ENCODE peak calls at places on chromosomes 1 and 21, in five cellular contexts. Z, I, W, E and L are unnamed samples.

GRCh38 chr1:32696041-32696440 is 6.5 kb downstream of the SYNC start:
- DNase-seq in I (no peak), W (no peak), Z (no peak), E (no peak), L (no peak)

GRCh38 chr1:204123376-204123775 is 28.5 kb downstream of the ETNK2 start:
- DNase-seq in W (no peak), Z (peak), I (no peak), E (peak), L (no peak)

GRCh38 chr1:71224958-71225357 is 144.1 kb upstream of the ZRANB2 start:
- DNase-seq in E (no peak), Z (no peak), W (no peak), I (no peak), L (no peak)

GRCh38 chr1:62882705-62883104 is 98.8 kb downstream of the ATG4C start:
- DNase-seq in Z (no peak), E (no peak), I (no peak), W (no peak), L (no peak)

GRCh38 chr1:239954836-239955235 is 136.8 kb upstream of the FMN2 start:
- DNase-seq in E (no peak), W (no peak), I (no peak), Z (no peak), L (no peak)

GRCh38 chr21:40335689-40336088 is 468.5 kb downstream of the PCP4 start:
- DNase-seq in Z (no peak), I (no peak), W (no peak), E (no peak), L (no peak)

GRCh38 chr1:180616441-180616840 is 15.4 kb upstream of the XPR1 start:
- DNase-seq in I (no peak), W (no peak), Z (no peak), E (no peak), L (no peak)

GRCh38 chr1:160024195-160024905 is 7.4 kb downstream of the PIGM start:
- DNase-seq in E (no peak), W (no peak), I (no peak), Z (no peak), L (no peak)

GRCh38 chr1:195663549-195664280 is 944.5 kb downstream of the KCNT2 start:
- DNase-seq in I (no peak), W (no peak), E (peak), Z (no peak), L (peak)

GRCh38 chr1:29237906-29238600 is 1.7 kb downstream of the PTPRU start:
- DNase-seq in W (no peak), I (no peak), Z (peak), E (peak), L (peak)

GRCh38 chr1:2330035-2330434 is 61.3 kb downstream of the MORN1 start:
- DNase-seq in Z (no peak), W (no peak), I (no peak), E (no peak), L (no peak)

GRCh38 chr1:84143796-84144565 is at the start of gene PRKACB:
- DNase-seq in W (no peak), I (peak), Z (no peak), E (peak), L (no peak)

GRCh38 chr1:214712737-214713136 is 109.7 kb downstream of the CENPF start:
- DNase-seq in E (no peak), I (no peak), Z (no peak), W (no peak), L (no peak)

GRCh38 chr1:53644909-53645689 is 93.9 kb downstream of the GLIS1 start:
- DNase-seq in I (no peak), W (no peak), Z (no peak), E (peak), L (no peak)

GRCh38 chr1:29124366-29125236 is 898 bp upstream of the TMEM200B start:
- DNase-seq in W (no peak), E (peak), Z (peak), I (no peak), L (peak)

GRCh38 chr1:62625415-62625814 is 28.1 kb downstream of the ANGPTL3 start:
- DNase-seq in I (peak), E (peak), Z (peak), W (no peak), L (no peak)

GRCh38 chr21:42454221-42454570 is 41.8 kb downstream of the RSPH1 start:
- DNase-seq in I (no peak), E (no peak), W (no peak), Z (no peak), L (no peak)

GRCh38 chr1:18937539-18937938 is 18.9 kb downstream of the IFFO2 start:
- DNase-seq in E (no peak), I (no peak), W (no peak), Z (no peak), L (no peak)

GRCh38 chr1:228410015-228410414 is 3.4 kb upstream of the TRIM11 start:
- DNase-seq in Z (no peak), E (peak), I (no peak), W (no peak), L (no peak)

GRCh38 chr1:224052767-224053166 is 61.1 kb upstream of the FBXO28 start:
- DNase-seq in E (peak), Z (no peak), I (no peak), W (no peak), L (no peak)

GRCh38 chr1:246681822-246682221 is 42.4 kb upstream of the SCCPDH start:
- DNase-seq in I (no peak), Z (no peak), W (no peak), E (no peak), L (no peak)